ENCODE peak calls at places on chromosomes 7 and 10, in four cellular contexts. R is stimulated activated CD4-positive, alpha-beta T cell treated with anti-CD3 and anti-CD28 coated beads, Interleukin-2, amount 100 ng/mL, for 24 hours; P is cardiac fibroblast; W is occipital lobe. M is an unnamed sample.

GRCh38 chr10:43119416-43120115 is 18.7 kb upstream of the CSGALNACT2 start:
- DNase-seq in P (no peak), R (no peak), W (no peak), M (no peak)

GRCh38 chr10:119724630-119725549 is 960 bp upstream of the INPP5F start:
- DNase-seq in W (no peak), R (no peak), P (peak; percentile 29), M (peak; percentile 57)

GRCh38 chr7:27156508-27156898 is at the start of gene HOXA7:
- DNase-seq in R (no peak), W (no peak), P (no peak), M (peak; percentile 90)

GRCh38 chr10:18822156-18822555 is 162.9 kb downstream of the ARL5B start:
- DNase-seq in W (no peak), P (peak; percentile 7), R (no peak), M (peak; percentile 25)

GRCh38 chr7:105224884-105225651 is 163.7 kb downstream of the SRPK2 start:
- DNase-seq in P (peak; percentile 85), W (no peak), R (no peak), M (peak; percentile 79)

GRCh38 chr10:15436696-15437095 is 65.6 kb upstream of the FAM171A1 start:
- DNase-seq in P (no peak), R (no peak), W (no peak), M (no peak)

GRCh38 chr7:41491313-41491712 is 211.6 kb downstream of the INHBA start:
- DNase-seq in W (no peak), P (peak; percentile 18), R (no peak), M (no peak)

GRCh38 chr10:77770081-77770867 is 132.7 kb upstream of the KCNMA1 start:
- DNase-seq in R (no peak), W (no peak), P (no peak), M (no peak)

GRCh38 chr10:94546058-94546595 is 539 bp downstream of the HELLS start:
- DNase-seq in P (peak; percentile 14), W (no peak), R (no peak), M (no peak)

GRCh38 chr7:2924866-2925840 is 81.0 kb upstream of the GNA12 start:
- DNase-seq in R (no peak), W (no peak), P (peak; percentile 13), M (no peak)